ENCODE peak calls at places on chromosomes 5 and 9, in five cellular contexts. One of them, this sample, is unnamed.

GRCh38 chr5:157689942-157690689 is 18.8 kb downstream of the C5orf52 start:
- DNase-seq in prostate gland: no peak
- DNase-seq in stomach: no peak
- DNase-seq in sigmoid colon: no peak
- DNase-seq in breast epithelium: no peak
- DNase-seq in this sample: peak

GRCh38 chr5:117999939-118000549 is 988.3 kb downstream of the DTWD2 start:
- DNase-seq in breast epithelium: no peak
- DNase-seq in stomach: no peak
- DNase-seq in prostate gland: no peak
- DNase-seq in sigmoid colon: no peak
- DNase-seq in this sample: no peak

GRCh38 chr5:74334434-74335364 is 305.8 kb downstream of the ENC1 start:
- DNase-seq in prostate gland: no peak
- DNase-seq in breast epithelium: no peak
- DNase-seq in stomach: no peak
- DNase-seq in sigmoid colon: no peak
- DNase-seq in this sample: no peak

GRCh38 chr5:96198673-96199072 is 234.4 kb downstream of the PCSK1 start:
- DNase-seq in prostate gland: no peak
- DNase-seq in breast epithelium: no peak
- DNase-seq in sigmoid colon: no peak
- DNase-seq in stomach: no peak
- DNase-seq in this sample: no peak

GRCh38 chr5:91109634-91110033 is 273.5 kb downstream of the ARRDC3 start:
- DNase-seq in breast epithelium: no peak
- DNase-seq in sigmoid colon: no peak
- DNase-seq in prostate gland: no peak
- DNase-seq in stomach: no peak
- DNase-seq in this sample: no peak

GRCh38 chr9:121498487-121499176 is 1.0 kb downstream of the GGTA1 start:
- DNase-seq in stomach: peak
- DNase-seq in sigmoid colon: no peak
- DNase-seq in prostate gland: peak
- DNase-seq in breast epithelium: peak
- DNase-seq in this sample: peak

GRCh38 chr9:136484153-136485048 is 1.6 kb upstream of the SEC16A start:
- DNase-seq in stomach: peak
- DNase-seq in sigmoid colon: peak
- DNase-seq in prostate gland: peak
- DNase-seq in breast epithelium: peak
- DNase-seq in this sample: no peak

GRCh38 chr5:57482671-57483106 is at the start of gene ACTBL2:
- DNase-seq in sigmoid colon: no peak
- DNase-seq in stomach: no peak
- DNase-seq in prostate gland: no peak
- DNase-seq in breast epithelium: no peak
- DNase-seq in this sample: no peak

GRCh38 chr9:35510745-35511428 is 21.0 kb downstream of the RUSC2 start:
- DNase-seq in prostate gland: peak
- DNase-seq in sigmoid colon: peak
- DNase-seq in stomach: peak
- DNase-seq in breast epithelium: peak
- DNase-seq in this sample: no peak
- H3K27ac ChIP-seq in prostate gland: peak
- H3K27ac ChIP-seq in sigmoid colon: peak
- H3K27ac ChIP-seq in stomach: peak
- H3K27ac ChIP-seq in breast epithelium: peak
- H3K27ac ChIP-seq in this sample: no peak

GRCh38 chr5:124220418-124220817 is 526.0 kb downstream of the ZNF608 start:
- DNase-seq in sigmoid colon: no peak
- DNase-seq in breast epithelium: no peak
- DNase-seq in prostate gland: no peak
- DNase-seq in stomach: no peak
- DNase-seq in this sample: no peak
- TF ChIP-seq POLR2AphosphoS5 in sigmoid colon: no peak
- TF ChIP-seq POLR2AphosphoS5 in breast epithelium: no peak
- TF ChIP-seq POLR2AphosphoS5 in prostate gland: no peak
- TF ChIP-seq POLR2AphosphoS5 in stomach: no peak
- TF ChIP-seq POLR2AphosphoS5 in this sample: no peak

DNA sequence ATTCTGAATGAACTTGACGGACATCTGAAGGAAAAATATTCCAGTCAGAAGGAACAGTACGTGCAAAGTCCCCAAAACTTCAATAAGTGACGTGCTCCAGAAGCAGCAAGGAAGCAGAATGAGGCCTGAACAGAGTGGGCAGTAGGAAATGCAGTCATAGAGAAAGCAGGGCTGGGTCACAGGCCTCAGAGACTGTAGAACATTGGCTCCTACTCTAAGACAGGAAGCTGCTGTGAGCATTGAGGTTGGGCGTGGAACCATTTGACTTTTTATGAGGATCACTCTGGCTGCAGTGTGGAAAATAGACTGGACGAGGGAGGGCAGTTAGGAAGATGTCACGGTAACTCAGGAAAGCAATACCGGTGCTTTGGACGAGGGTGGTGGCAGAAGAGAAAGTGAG is 64.0 kb downstream of the DOCK8 start:
- DNase-seq in stomach: peak
- DNase-seq in breast epithelium: no peak
- DNase-seq in sigmoid colon: no peak
- DNase-seq in prostate gland: no peak
- DNase-seq in this sample: no peak
- H3K27ac ChIP-seq in stomach: no peak
- H3K27ac ChIP-seq in breast epithelium: no peak
- H3K27ac ChIP-seq in sigmoid colon: no peak
- H3K27ac ChIP-seq in prostate gland: no peak
- H3K27ac ChIP-seq in this sample: no peak

GRCh38 chr9:35618854-35619799 is 914 bp upstream of the CD72 start:
- DNase-seq in prostate gland: no peak
- DNase-seq in breast epithelium: no peak
- DNase-seq in stomach: peak
- DNase-seq in sigmoid colon: no peak
- DNase-seq in this sample: no peak
- TF ChIP-seq POLR2AphosphoS5 in prostate gland: no peak
- TF ChIP-seq POLR2AphosphoS5 in breast epithelium: no peak
- TF ChIP-seq POLR2AphosphoS5 in stomach: no peak
- TF ChIP-seq POLR2AphosphoS5 in sigmoid colon: no peak
- TF ChIP-seq POLR2AphosphoS5 in this sample: no peak

GRCh38 chr5:115634343-115635132 is 8.7 kb upstream of the TMED7 start:
- DNase-seq in prostate gland: peak
- DNase-seq in breast epithelium: peak
- DNase-seq in sigmoid colon: peak
- DNase-seq in stomach: peak
- DNase-seq in this sample: peak
- H3K27ac ChIP-seq in prostate gland: peak
- H3K27ac ChIP-seq in breast epithelium: peak
- H3K27ac ChIP-seq in sigmoid colon: peak
- H3K27ac ChIP-seq in stomach: peak
- H3K27ac ChIP-seq in this sample: peak

DNA sequence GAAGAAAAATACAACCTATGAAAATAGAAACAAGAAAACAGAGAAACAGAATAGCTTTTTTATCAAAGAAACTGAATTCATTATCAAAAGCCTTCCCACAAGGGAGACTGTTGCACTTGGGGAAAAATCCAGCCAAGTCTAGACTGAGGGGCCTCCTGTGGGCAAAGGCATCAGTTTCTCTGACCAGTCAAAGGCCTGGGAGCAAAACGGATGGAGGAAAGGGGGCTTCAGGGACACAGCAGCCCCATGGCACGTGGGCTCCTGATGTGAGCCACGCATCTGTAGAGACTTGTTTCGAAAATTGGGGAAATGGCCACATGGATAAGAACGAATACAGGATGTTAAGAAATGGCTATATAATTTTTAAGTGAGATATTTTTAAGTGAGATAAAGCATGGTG is 21.1 kb downstream of the ZDHHC11B start:
- DNase-seq in prostate gland: no peak
- DNase-seq in stomach: no peak
- DNase-seq in sigmoid colon: peak
- DNase-seq in breast epithelium: no peak
- DNase-seq in this sample: no peak
- TF ChIP-seq POLR2AphosphoS5 in prostate gland: no peak
- TF ChIP-seq POLR2AphosphoS5 in stomach: no peak
- TF ChIP-seq POLR2AphosphoS5 in sigmoid colon: no peak
- TF ChIP-seq POLR2AphosphoS5 in breast epithelium: no peak
- TF ChIP-seq POLR2AphosphoS5 in this sample: no peak

GRCh38 chr9:76194896-76195295 is 199.3 kb downstream of the RFK start:
- DNase-seq in stomach: no peak
- DNase-seq in breast epithelium: no peak
- DNase-seq in sigmoid colon: no peak
- DNase-seq in prostate gland: no peak
- DNase-seq in this sample: no peak
- H3K27ac ChIP-seq in stomach: no peak
- H3K27ac ChIP-seq in breast epithelium: no peak
- H3K27ac ChIP-seq in sigmoid colon: no peak
- H3K27ac ChIP-seq in prostate gland: no peak
- H3K27ac ChIP-seq in this sample: no peak